ENCODE peak calls at places on chromosomes 1 and 21, in seven cellular contexts. T is SK-N-SH, F is breast epithelium, A is GM12865, M is fibroblast of lung, G is GM12864, R is pancreas. V is an unnamed sample.

GRCh38 chr1:201745023-201745422 is 83.9 kb upstream of the IPO9 start:
- DNase-seq in A (no peak), G (no peak), R (no peak), M (peak; percentile 82), F (no peak), T (no peak), V (no peak)

GRCh38 chr1:101996830-101997485 is at the start of gene OLFM3:
- DNase-seq in F (no peak), M (peak; percentile 8), T (peak; percentile 73), R (peak; percentile 9), G (no peak), A (peak; percentile 5), V (no peak)

GRCh38 chr1:59692591-59692990 is 122.2 kb upstream of the HOOK1 start:
- DNase-seq in R (no peak), M (peak; percentile 95), T (peak; percentile 59), A (no peak), G (no peak), F (no peak), V (peak; percentile 95)

GRCh38 chr21:32312321-32312720 is 13.7 kb downstream of the MRAP start:
- DNase-seq in R (no peak), G (no peak), F (no peak), M (no peak), A (no peak), T (no peak), V (no peak)

GRCh38 chr1:161763522-161764098 is 2.5 kb upstream of the ATF6 start:
- DNase-seq in T (peak; percentile 20), M (no peak), F (no peak), R (peak; percentile 40), G (no peak), A (peak; percentile 59), V (no peak)

GRCh38 chr1:154847891-154848290 is 22.2 kb downstream of the KCNN3 start:
- DNase-seq in G (no peak), R (peak; percentile 20), A (no peak), F (no peak), T (peak; percentile 92), M (no peak), V (peak; percentile 22)

GRCh38 chr1:155983191-155984023 is 5.1 kb upstream of the ARHGEF2 start:
- DNase-seq in A (peak; percentile 67), F (no peak), T (no peak), M (peak; percentile 96), G (no peak), R (peak; percentile 73), V (peak; percentile 88)

GRCh38 chr1:85465099-85465790 is at the start of gene DDAH1:
- DNase-seq in T (peak; percentile 93), R (peak; percentile 76), F (peak; percentile 63), A (peak; percentile 52), G (no peak), M (peak; percentile 73), V (no peak)

GRCh38 chr1:96374076-96374762 is 347.4 kb upstream of the PTBP2 start:
- DNase-seq in R (no peak), T (no peak), G (no peak), F (no peak), M (peak; percentile 74), A (no peak), V (no peak)

GRCh38 chr21:37071561-37072238 is 1.2 kb downstream of the PIGP start:
- DNase-seq in A (peak; percentile 24), R (peak; percentile 58), M (peak; percentile 77), F (peak; percentile 72), G (no peak), T (peak; percentile 34), V (no peak)

GRCh38 chr1:26015358-26015757 is 6.2 kb upstream of the EXTL1 start:
- DNase-seq in F (no peak), G (no peak), R (no peak), T (no peak), A (no peak), M (no peak), V (no peak)

GRCh38 chr1:232704256-232704655 is 74.3 kb upstream of the SIPA1L2 start:
- DNase-seq in A (no peak), T (no peak), F (no peak), R (no peak), M (no peak), G (no peak), V (no peak)

GRCh38 chr1:53188099-53188498 is 8.5 kb upstream of the CPT2 start:
- DNase-seq in A (no peak), G (no peak), M (peak; percentile 45), T (no peak), R (no peak), F (no peak), V (no peak)

GRCh38 chr1:147745271-147745670 is 15.1 kb downstream of the GJA5 start:
- DNase-seq in A (no peak), G (no peak), F (no peak), R (no peak), M (no peak), T (no peak), V (no peak)

GRCh38 chr1:187009320-187009719 is 180.6 kb downstream of the PLA2G4A start:
- DNase-seq in R (no peak), F (no peak), G (no peak), A (no peak), M (no peak), T (no peak), V (no peak)

GRCh38 chr1:15350151-15350550 is 59.5 kb upstream of the EFHD2 start:
- DNase-seq in G (no peak), F (no peak), A (no peak), M (no peak), T (no peak), R (no peak), V (no peak)

GRCh38 chr1:19894218-19894617 is 12.0 kb downstream of the OTUD3 start:
- DNase-seq in F (no peak), M (peak; percentile 68), A (no peak), G (no peak), R (no peak), T (no peak), V (no peak)

GRCh38 chr1:6273380-6273891 is 12.5 kb upstream of the GPR153 start:
- DNase-seq in F (no peak), M (peak; percentile 83), T (no peak), G (no peak), A (no peak), R (no peak), V (no peak)

GRCh38 chr1:227316941-227317540 is 1.3 kb downstream of the CDC42BPA start:
- DNase-seq in F (no peak), R (no peak), A (no peak), M (peak; percentile 39), T (peak; percentile 27), G (no peak), V (no peak)

GRCh38 chr1:227317541-227318002 is 720 bp downstream of the CDC42BPA start:
- DNase-seq in T (peak; percentile 76), A (no peak), F (no peak), R (peak; percentile 44), M (peak; percentile 65), G (no peak), V (no peak)

GRCh38 chr1:227316456-227316855 is 1.8 kb downstream of the CDC42BPA start:
- DNase-seq in M (no peak), G (no peak), R (no peak), A (no peak), F (no peak), T (no peak), V (no peak)

GRCh38 chr1:227314014-227314848 is 4.1 kb downstream of the CDC42BPA start:
- DNase-seq in T (no peak), F (no peak), A (no peak), M (no peak), G (no peak), R (no peak), V (no peak)

DNA sequence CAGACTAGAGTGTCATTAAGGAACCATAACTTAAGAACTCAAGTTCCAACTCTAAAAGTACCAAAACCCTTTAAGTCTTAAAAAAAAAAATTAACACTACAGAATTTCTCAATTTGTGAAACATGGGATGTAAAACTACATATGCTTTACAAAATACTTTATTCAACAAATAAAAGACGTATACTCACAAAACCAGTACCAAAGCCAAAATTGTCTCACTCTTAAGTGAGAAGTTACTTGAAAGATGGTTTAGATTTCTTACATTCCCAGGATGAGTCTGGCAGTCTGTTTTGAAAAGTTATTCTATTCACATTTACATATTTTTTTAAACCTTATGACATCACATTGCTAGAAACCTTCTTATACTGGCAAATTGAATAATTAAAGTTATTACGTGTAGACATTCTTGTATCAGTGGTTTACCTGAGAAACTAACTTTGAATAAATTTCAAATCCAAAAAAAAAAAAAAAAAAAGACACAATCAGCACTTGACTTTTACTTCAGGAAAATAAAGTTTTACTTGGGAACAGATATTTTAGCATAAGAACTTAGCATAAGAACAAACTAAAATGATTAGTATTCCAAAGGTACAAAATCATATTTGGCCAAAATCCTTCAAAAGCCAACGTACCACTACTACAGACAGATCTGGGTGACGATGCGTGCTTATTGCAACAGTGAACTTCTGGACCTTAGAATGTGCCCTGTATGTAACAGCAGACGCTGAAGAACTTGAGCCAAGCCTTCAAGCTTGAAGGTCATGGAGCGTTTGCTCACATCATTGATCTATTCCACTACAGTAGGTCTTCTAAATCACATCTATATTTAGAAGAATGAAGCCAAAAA is 2.6 kb downstream of the CDC42BPA start:
- DNase-seq in R (peak; percentile 50), T (no peak), A (no peak), F (no peak), M (peak; percentile 64), G (no peak), V (no peak)
- H3K4me3 ChIP-seq in R (peak overlapping the region; percentile 96), T (peak overlapping the region; percentile 87), A (no peak overlapping the region), F (peak overlapping the region; percentile 97), M (peak overlapping the region; percentile 88), G (no peak overlapping the region), V (peak overlapping the region; percentile 84)

GRCh38 chr1:212491454-212491853 is 58.7 kb downstream of the NENF start:
- DNase-seq in M (no peak), R (no peak), G (no peak), T (no peak), F (no peak), A (no peak), V (no peak)
- TF ChIP-seq CTCF in M (no peak), R (no peak), G (no peak), T (no peak), F (no peak), A (no peak), V (no peak)

DNA sequence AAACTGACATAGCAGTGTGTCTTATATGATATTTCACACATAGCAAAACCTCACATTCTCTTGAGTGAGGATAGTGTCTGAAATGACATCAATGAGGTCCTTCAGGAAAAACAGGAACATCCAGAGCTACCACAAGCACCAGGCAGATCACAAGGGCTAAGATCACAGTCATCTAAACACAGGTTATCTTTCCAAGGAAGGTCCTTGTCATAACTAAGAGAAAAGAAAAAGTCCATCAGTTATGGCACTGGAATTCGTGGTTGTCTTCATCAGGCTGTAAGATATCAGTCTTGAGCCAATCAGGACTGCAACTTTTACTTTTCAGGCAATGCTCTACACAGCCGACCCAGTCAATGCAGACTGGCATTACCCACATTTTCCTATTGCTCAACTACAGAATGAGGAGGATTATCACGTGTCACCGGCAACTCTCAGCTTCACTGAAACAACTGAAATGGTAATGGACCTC is 26.4 kb downstream of the SORT1 start:
- DNase-seq in M (peak; percentile 81), R (no peak), G (no peak), T (no peak), A (no peak), F (no peak), V (no peak)
- H3K4me3 ChIP-seq in M (no peak overlapping the region), R (no peak overlapping the region), G (no peak overlapping the region), T (peak overlapping the region; percentile 27), A (no peak overlapping the region), F (peak overlapping the region; percentile 12), V (peak overlapping the region; percentile 6)

DNA sequence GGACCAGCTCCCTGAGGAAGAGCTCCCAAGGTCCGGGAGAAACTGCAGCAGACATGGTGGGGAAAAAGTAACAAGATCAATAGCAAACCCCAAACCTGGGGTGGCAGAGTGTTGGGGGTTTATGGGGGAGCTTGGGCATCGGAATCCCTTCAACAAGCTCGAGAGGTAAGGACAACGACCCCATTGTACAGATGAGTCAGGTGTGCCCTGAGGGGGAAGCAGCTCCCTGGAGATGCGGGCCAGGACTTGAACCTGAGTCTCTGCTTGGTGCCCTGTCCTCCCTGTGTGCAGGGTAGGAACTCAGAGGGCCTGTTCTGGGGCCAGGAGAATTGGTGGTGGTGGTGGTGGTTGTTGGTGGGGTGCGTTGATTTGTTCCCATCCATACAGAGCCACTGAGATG is 125.4 kb downstream of the PTPRU start:
- DNase-seq in T (no peak), A (no peak), R (no peak), G (no peak), F (no peak), M (no peak), V (no peak)
- TF ChIP-seq CTCF in T (no peak), A (no peak), R (no peak), G (no peak), F (no peak), M (no peak), V (no peak)

V was measured in HFF-Myc.